ENCODE peak calls at places on chromosomes 16 and 17, in five cellular contexts. M is H9, N is mesenchymal stem cell, W is neuronal stem cell, R is trophoblast cell. C is an unnamed sample.

GRCh38 chr16:3523281-3523680 is 22.5 kb downstream of the CLUAP1 start:
- DNase-seq in M (no peak), N (no peak), W (no peak), R (no peak), C (no peak)

GRCh38 chr16:47617732-47618131 is 156.6 kb downstream of the PHKB start:
- DNase-seq in M (no peak), N (no peak), W (no peak), R (no peak), C (no peak)

GRCh38 chr16:58331024-58331707 is 36.3 kb upstream of the PRSS54 start:
- DNase-seq in N (no peak), W (peak), M (peak), R (no peak), C (no peak)

GRCh38 chr17:49549691-49550678 is 25.7 kb upstream of the NXPH3 start:
- DNase-seq in W (no peak), R (no peak), N (no peak), M (no peak), C (no peak)

GRCh38 chr16:21599994-21600773 is 807 bp downstream of the METTL9 start:
- DNase-seq in M (peak), R (peak), N (peak), W (no peak), C (no peak)

GRCh38 chr17:53792997-53793396 is 29.7 kb upstream of the KIF2B start:
- DNase-seq in M (no peak), W (no peak), N (no peak), R (no peak), C (no peak)

GRCh38 chr17:43324205-43324893 is 74.4 kb upstream of the ARL4D start:
- DNase-seq in W (no peak), N (peak), M (peak), R (peak), C (no peak)

GRCh38 chr16:2482181-2483107 is 7.5 kb downstream of the TBC1D24 start:
- DNase-seq in M (no peak), W (no peak), R (no peak), N (peak), C (no peak)

GRCh38 chr17:37700881-37701280 is 44.0 kb downstream of the HNF1B start:
- DNase-seq in R (no peak), W (no peak), N (peak), M (no peak), C (no peak)

GRCh38 chr16:4744758-4745569 is 10.6 kb downstream of the DNAAF8 start:
- DNase-seq in M (no peak), N (no peak), R (no peak), W (no peak), C (no peak)

GRCh38 chr17:7380321-7380720 is 568 bp upstream of the TNK1 start:
- DNase-seq in N (no peak), M (peak), R (peak), W (no peak), C (no peak)

GRCh38 chr17:5619088-5619740 is 34.9 kb upstream of the NLRP1 start:
- DNase-seq in M (no peak), W (no peak), R (no peak), N (no peak), C (no peak)

GRCh38 chr17:64706224-64707076 is 44.3 kb upstream of the SMURF2 start:
- DNase-seq in N (peak), R (no peak), M (no peak), W (no peak), C (no peak)

GRCh38 chr17:14298221-14298994 is 2.5 kb upstream of the HS3ST3B1 start:
- DNase-seq in N (no peak), R (no peak), W (no peak), M (peak), C (no peak)

GRCh38 chr17:68089881-68090280 is 54.3 kb downstream of the KPNA2 start:
- DNase-seq in M (no peak), W (no peak), N (peak), R (peak), C (no peak)

GRCh38 chr17:68080411-68081150 is 45.0 kb downstream of the KPNA2 start:
- DNase-seq in R (no peak), N (no peak), W (no peak), M (peak), C (no peak)

GRCh38 chr17:68087851-68088250 is 52.3 kb downstream of the KPNA2 start:
- DNase-seq in M (no peak), N (no peak), W (no peak), R (no peak), C (no peak)

DNA sequence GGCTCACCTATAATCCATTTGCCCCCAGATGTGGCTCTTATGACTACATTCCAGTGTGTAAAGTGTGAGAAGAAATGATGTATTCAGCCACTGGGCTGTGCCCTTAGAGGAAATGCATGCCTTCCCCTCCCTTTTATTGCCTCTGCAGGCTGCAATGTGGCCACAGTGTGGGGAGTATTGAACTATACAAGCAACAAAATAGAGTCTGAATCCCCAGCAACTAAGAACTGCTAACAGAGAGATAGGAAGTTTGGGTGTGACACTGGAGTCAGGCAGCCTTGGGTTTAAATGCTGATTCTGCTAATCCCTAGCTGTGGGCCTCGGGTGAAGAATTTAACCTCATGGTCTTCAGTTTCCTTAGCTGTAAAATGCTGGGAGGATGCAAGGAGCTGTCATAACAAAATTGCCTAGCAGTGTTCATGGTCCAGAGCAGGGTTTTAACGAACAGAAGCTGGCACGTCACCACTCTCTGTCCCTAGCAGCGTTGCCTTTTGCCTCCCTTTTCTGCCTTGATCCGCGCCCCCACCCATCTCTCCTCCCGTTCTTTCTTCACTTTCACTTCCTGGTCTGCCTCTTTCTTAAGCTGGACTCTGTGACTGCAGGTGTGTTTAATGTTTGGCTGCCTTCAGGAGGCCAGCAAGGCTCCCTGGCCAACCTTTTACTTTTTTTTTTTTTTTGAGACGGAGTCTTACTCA is 50.4 kb downstream of the KPNA2 start:
- DNase-seq in R (no peak), M (no peak), N (no peak), W (no peak), C (no peak)
- H2AFZ ChIP-seq in R (no peak), M (no peak), N (no peak), W (peak), C (no peak)

DNA sequence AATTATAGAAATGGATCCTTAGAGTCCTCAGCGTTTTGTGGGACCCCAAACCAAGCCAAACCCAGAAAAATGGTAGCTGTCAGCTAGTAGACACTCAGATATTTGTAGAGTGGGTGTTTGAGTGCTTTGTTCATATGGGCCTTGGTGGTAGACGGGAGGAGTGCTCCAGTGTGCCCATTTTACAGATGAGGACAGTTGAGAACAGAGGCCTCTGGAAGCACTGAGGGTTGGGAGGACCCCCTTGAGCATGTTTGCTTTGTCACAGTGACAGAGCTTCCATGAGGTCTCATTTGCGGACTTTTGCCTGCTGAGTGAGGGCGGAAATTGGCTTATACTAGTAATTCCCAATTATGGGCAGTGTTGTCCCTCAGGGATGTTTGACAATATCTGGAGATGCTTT is 111.7 kb downstream of the ABCC6 start:
- DNase-seq in R (no peak), W (no peak), N (no peak), M (no peak), C (no peak)
- H2BK12ac ChIP-seq in R (no peak), W (no peak), N (no peak), M (no peak), C (no peak)

DNA sequence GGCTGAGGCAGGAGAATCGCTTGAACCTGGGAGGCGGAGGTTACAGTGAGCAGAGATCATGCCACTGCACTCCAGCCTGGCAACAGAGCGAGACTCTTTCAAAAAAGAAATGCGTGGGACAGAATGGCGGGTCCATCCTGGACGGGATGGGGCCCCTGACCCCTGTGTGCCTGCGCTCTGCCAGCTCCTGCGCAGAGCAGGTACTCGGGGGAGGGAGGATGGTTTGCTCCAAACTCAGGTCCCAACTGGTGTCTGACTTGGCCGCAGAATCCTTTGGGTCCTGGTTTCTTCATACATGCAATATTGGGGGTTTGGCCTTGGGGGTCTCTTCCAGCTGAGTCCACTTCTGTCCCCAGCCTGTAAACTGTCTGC is 10.4 kb downstream of the CHMP6 start:
- DNase-seq in W (no peak), R (no peak), N (no peak), M (no peak), C (no peak)
- H4K8ac ChIP-seq in W (no peak), R (no peak), N (no peak), M (no peak), C (no peak)

DNA sequence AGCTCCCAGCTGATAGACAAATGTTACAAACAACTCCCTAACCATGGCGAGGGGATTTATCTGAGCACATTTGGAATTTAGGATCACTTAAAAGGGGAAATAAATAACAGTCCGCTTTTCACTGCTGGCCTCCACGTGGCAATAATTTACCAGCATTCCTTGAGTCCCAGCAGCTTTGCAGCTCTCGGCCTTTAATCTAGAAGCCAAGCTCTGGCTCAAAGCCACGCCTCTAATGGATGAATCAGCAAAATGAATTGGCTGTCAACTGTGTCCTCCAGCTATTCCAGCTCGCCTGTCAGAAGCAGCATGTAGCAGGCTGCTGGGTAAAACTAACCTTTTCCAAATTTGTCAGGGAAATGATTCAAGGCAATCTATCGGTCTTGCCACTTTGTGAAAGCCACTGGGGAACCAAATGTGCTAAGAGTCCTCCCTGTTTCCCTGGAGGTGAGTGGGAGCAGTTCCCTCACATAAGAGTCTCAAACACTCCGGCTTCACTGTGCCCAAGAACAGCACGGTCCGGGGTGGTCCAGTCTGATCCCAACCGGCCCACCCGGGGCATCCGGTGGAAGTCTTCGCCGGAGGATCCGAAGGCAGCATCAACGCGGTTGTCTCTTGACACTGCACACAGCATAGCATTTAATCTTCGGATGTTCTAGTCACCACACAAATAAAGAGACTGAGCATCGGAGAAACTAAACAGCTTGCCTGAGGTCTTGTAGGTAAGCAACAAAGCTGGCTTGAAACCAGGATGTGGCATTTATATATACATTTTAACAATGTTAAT is 143.3 kb downstream of the PARN start:
- DNase-seq in N (peak), M (peak), R (peak), W (no peak), C (no peak)
- H2AFZ ChIP-seq in N (no peak), M (no peak), R (no peak), W (no peak), C (no peak)

GRCh38 chr17:57418463-57419246 is 162.3 kb downstream of the MSI2 start:
- DNase-seq in N (no peak), W (no peak), M (no peak), R (no peak), C (no peak)

GRCh38 chr17:57412520-57413096 is 156.3 kb downstream of the MSI2 start:
- DNase-seq in R (no peak), N (no peak), W (no peak), M (no peak), C (no peak)

GRCh38 chr17:57419940-57420522 is 163.7 kb downstream of the MSI2 start:
- DNase-seq in W (no peak), M (no peak), R (no peak), N (no peak), C (no peak)

GRCh38 chr17:57413848-57414651 is 157.7 kb downstream of the MSI2 start:
- DNase-seq in M (no peak), N (no peak), W (no peak), R (no peak), C (no peak)

DNA sequence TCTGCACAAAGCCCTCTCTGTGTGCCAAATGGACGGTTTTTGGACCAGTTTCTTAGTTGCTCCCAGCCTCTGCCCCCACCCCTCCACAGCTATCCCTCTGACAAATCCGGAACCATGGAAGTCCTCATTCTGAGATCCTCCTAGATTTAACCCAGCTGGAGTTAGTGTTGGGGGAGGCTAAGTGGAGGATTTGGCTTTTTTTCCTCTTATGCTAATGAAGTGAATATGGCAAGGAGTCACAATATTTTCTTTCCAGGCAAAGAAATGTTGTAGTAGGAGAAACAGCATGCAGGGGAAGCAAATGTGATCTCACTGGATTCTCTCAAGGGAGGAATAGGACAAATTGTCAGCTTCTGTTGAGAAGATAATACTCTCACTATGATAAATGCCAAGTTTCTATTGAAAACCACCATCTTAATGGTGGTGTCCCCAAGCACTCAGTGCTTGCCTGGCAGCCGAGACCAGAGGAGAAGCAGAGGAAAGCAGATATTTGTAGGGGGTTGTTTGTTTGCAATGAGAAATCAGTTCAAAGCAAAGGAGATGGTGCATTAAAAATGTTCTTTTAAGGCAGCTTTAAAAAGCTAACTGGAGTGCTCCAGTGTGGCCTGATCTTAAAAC is 159.5 kb downstream of the MSI2 start:
- DNase-seq in W (no peak), M (no peak), R (no peak), N (no peak), C (no peak)
- H2BK12ac ChIP-seq in W (no peak), M (no peak), R (no peak), N (no peak), C (no peak)

GRCh38 chr17:63446218-63446980 is at the start of gene CYB561:
- DNase-seq in M (no peak), N (peak), R (peak), W (peak), C (no peak)

GRCh38 chr17:63444457-63444856 is 1.6 kb downstream of the CYB561 start:
- DNase-seq in N (no peak), W (no peak), M (no peak), R (no peak), C (no peak)

GRCh38 chr17:63446981-63447687 is 1.0 kb upstream of the CYB561 start:
- DNase-seq in N (no peak), M (peak), W (no peak), R (no peak), C (no peak)

GRCh38 chr17:63445065-63445464 is 1.0 kb downstream of the CYB561 start:
- DNase-seq in W (no peak), N (no peak), R (no peak), M (no peak), C (no peak)

DNA sequence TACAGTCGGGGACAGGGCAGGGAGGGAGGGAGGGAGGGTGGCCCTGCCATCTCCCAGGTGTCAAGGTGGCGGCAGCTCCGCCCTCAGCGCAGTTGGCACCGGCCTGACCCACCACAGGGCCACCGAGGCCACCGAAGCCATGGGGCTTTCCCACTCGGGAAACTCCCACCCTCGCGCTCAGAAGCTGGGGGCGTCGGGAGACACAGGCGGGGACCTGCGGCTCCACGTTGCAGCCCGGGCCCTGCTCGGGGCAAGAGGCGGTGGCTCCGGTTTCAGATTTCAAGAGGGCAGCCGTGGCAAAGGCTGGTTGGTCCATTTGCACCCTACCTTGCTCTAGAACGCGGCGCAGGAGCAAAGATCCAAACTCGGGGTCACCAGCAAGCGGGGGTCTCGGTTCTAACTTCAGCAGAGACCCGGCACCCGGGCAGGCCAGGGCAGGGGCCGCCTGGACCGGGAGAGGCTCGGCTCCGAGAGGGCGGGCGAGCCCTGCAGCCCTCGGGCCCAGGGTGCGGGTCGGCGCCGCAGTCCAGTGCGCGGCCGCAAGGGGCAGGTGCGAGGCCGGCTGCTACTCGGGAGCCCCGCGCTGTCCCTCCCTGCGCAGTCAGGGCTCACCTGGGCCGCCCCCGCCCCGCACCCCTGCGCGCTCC is 412 bp downstream of the CYB561 start:
- DNase-seq in W (no peak), M (peak), R (peak), N (peak), C (no peak)
- H4K8ac ChIP-seq in W (no peak), M (no peak), R (peak), N (peak), C (peak)

C was measured in H1.